ENCODE peak calls at places on chromosomes 1 and 21, in seven cellular contexts. G, V, T, I, O, Z and K are unnamed samples.

GRCh38 chr1:244952940-244953339 is 88.6 kb upstream of the HNRNPU start:
- DNase-seq in Z (no peak), O (no peak), T (peak; percentile 73), G (no peak), I (no peak), V (no peak), K (no peak)

GRCh38 chr1:187689137-187689536 is 860.4 kb downstream of the PLA2G4A start:
- DNase-seq in T (no peak), O (peak; percentile 85), G (no peak), I (no peak), V (no peak), Z (peak; percentile 66), K (no peak)

GRCh38 chr1:116284819-116285390 is 88.1 kb upstream of the ATP1A1 start:
- DNase-seq in T (no peak), I (no peak), G (no peak), Z (no peak), V (peak; percentile 66), O (no peak), K (no peak)

GRCh38 chr1:228869312-228869824 is 134.1 kb downstream of the RHOU start:
- DNase-seq in Z (no peak), G (no peak), T (no peak), O (no peak), V (no peak), I (no peak), K (no peak)

GRCh38 chr21:14833221-14833620 is 231.6 kb downstream of the NRIP1 start:
- DNase-seq in T (no peak), Z (no peak), I (no peak), O (no peak), G (no peak), V (no peak), K (no peak)

GRCh38 chr1:1344672-1345361 is 4.4 kb downstream of the DVL1 start:
- DNase-seq in G (no peak), V (no peak), Z (no peak), O (no peak), I (peak; percentile 56), T (peak; percentile 62), K (no peak)

GRCh38 chr1:94025383-94026340 is 95.3 kb downstream of the ABCA4 start:
- DNase-seq in T (no peak), O (peak; percentile 83), Z (peak; percentile 58), G (no peak), I (peak; percentile 48), V (no peak), K (no peak)

GRCh38 chr21:44437371-44437695 is 18.0 kb upstream of the LRRC3 start:
- DNase-seq in I (no peak), Z (no peak), O (no peak), G (no peak), V (no peak), T (no peak), K (no peak)

GRCh38 chr1:93753766-93754763 is 72.4 kb upstream of the BCAR3 start:
- DNase-seq in O (peak; percentile 80), V (no peak), G (no peak), I (no peak), T (no peak), Z (no peak), K (no peak)

GRCh38 chr1:47901001-47901575 is 96.1 kb downstream of the TRABD2B start:
- DNase-seq in G (no peak), I (no peak), O (no peak), T (no peak), Z (no peak), V (no peak), K (no peak)

GRCh38 chr1:41810446-41810845 is 108.3 kb downstream of the HIVEP3 start:
- DNase-seq in O (peak; percentile 41), I (peak; percentile 53), V (no peak), G (no peak), Z (no peak), T (no peak), K (no peak)

GRCh38 chr1:80444171-80444570 is 1356.6 kb upstream of the ADGRL2 start:
- DNase-seq in G (no peak), T (no peak), Z (no peak), I (no peak), V (no peak), O (no peak), K (no peak)

GRCh38 chr1:199956005-199956404 is 71.5 kb upstream of the NR5A2 start:
- DNase-seq in Z (no peak), T (peak; percentile 32), I (no peak), O (no peak), V (no peak), G (peak; percentile 35), K (no peak)

GRCh38 chr1:27391511-27392095 is 819 bp upstream of the GPR3 start:
- DNase-seq in V (no peak), T (peak; percentile 49), Z (peak; percentile 50), O (peak; percentile 47), G (peak; percentile 75), I (peak; percentile 64), K (no peak)

GRCh38 chr1:241611063-241611462 is 29.1 kb downstream of the CHML start:
- DNase-seq in T (no peak), O (peak; percentile 74), G (no peak), I (peak; percentile 61), V (no peak), Z (peak; percentile 17), K (no peak)

GRCh38 chr1:240808381-240808780 is 196.4 kb upstream of the GREM2 start:
- DNase-seq in G (no peak), Z (no peak), O (no peak), T (no peak), I (no peak), V (no peak), K (no peak)

GRCh38 chr1:180515857-180516388 is 13.5 kb upstream of the ACBD6 start:
- DNase-seq in G (no peak), O (peak; percentile 91), T (peak; percentile 62), V (no peak), Z (peak; percentile 73), I (peak; percentile 82), K (no peak)

GRCh38 chr21:44932366-44933181 is 7.3 kb upstream of the SLX9 start:
- DNase-seq in O (no peak), T (peak; percentile 47), Z (no peak), V (no peak), G (peak; percentile 96), I (peak; percentile 78), K (no peak)

GRCh38 chr1:171345536-171345935 is 31.6 kb downstream of the FMO4 start:
- DNase-seq in O (no peak), I (no peak), Z (no peak), V (no peak), G (no peak), T (no peak), K (no peak)

GRCh38 chr1:112133487-112133886 is 144.0 kb upstream of the KCND3 start:
- DNase-seq in Z (no peak), V (no peak), I (no peak), T (no peak), O (no peak), G (no peak), K (no peak)

GRCh38 chr1:7795406-7795805 is 11.3 kb downstream of the PER3 start:
- DNase-seq in T (no peak), Z (no peak), I (no peak), V (no peak), O (no peak), G (no peak), K (no peak)
- H3K36me3 ChIP-seq in T (peaks cover 18% of the 10 kb centered on the region), Z (no peaks in the 10 kb centered on the region), I (no peaks in the 10 kb centered on the region), V (peaks cover 97% of the 10 kb centered on the region), O (no peaks in the 10 kb centered on the region), G (peaks cover 24% of the 10 kb centered on the region), K (peaks cover 68% of the 10 kb centered on the region)

GRCh38 chr1:38835230-38835827 is 24.2 kb downstream of the RRAGC start:
- DNase-seq in T (peak; percentile 19), V (no peak), Z (peak; percentile 77), O (peak; percentile 77), I (peak; percentile 76), G (no peak), K (no peak)

GRCh38 chr1:38834221-38834782 is 25.3 kb downstream of the RRAGC start:
- DNase-seq in I (no peak), G (no peak), Z (no peak), V (no peak), O (no peak), T (no peak), K (no peak)

GRCh38 chr1:38840281-38840680 is 19.3 kb downstream of the RRAGC start:
- DNase-seq in T (no peak), G (no peak), V (no peak), Z (no peak), O (peak; percentile 55), I (no peak), K (no peak)

DNA sequence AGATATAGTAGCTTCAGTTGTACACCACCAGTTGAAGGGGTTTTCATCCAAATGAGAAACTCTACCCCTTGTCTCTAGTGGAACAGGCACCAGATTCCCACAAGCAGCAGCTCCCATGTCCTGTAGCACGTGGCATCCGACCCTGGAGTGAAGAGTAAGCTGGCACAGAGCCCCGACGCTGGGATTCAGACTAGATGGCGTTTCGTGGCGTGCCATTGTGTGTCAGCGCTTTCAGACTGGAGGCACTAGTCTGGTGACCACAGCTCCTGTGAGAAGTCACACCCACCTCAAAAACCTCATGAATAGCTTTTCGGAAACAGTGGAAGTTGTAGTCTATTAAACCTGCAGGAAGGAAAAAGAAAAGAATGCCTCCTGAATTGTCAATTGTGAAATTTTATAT is 20.2 kb downstream of the RRAGC start:
- DNase-seq in O (peak; percentile 40), G (no peak), V (no peak), Z (no peak), I (no peak), T (no peak), K (no peak)
- H3K4me3 ChIP-seq in O (no peak overlapping the region), G (no peak overlapping the region), V (no peak overlapping the region), Z (no peak overlapping the region), I (no peak overlapping the region), T (no peak overlapping the region), K (no peak overlapping the region)

DNA sequence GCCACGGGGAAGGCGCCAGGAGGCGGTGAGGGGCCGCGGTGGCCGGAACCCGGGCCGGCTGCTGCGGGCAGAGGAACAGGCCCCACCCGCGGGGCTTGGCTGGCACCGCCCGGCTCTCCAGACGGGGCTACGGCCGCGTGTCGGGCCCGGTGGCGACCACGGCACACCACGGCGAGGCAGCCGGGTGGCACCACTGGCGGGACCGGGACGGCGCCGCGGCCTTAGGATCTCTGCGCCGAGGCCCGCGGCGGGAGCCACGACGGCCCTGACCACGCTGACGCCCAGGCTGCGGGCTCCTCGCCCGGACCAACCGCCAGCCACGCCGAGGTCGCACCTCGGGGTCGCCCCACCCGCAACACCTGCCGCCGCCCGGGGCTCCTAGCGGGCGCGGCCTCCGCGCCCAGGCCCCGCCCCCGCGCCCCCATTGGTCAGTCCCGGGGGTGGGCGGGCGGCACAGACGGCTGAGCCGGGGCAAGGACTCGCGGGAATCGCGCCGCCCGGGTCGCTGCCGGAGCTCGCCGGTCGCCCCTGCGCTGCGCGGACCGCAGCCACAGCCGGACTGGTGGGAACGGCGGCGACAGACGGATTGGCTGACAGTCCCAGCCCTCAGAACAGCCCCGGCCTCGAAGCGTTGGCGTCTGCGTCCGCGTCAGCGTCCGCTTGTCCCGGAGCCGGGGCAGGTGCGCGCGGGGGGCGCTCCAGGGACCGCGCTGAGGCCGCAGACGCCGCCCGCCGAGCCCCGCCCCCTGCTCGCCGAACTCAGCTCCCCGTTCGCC is at the start of gene BMP8A:
- DNase-seq in G (peak; percentile 92), Z (peak; percentile 48), O (peak; percentile 65), V (no peak), I (peak; percentile 100), T (peak; percentile 83), K (no peak)
- TF ChIP-seq POLR2AphosphoS5 in G (no peak), Z (no peak), O (peak; percentile 19), V (no peak), I (no peak), T (peak; percentile 61), K (no peak)

DNA sequence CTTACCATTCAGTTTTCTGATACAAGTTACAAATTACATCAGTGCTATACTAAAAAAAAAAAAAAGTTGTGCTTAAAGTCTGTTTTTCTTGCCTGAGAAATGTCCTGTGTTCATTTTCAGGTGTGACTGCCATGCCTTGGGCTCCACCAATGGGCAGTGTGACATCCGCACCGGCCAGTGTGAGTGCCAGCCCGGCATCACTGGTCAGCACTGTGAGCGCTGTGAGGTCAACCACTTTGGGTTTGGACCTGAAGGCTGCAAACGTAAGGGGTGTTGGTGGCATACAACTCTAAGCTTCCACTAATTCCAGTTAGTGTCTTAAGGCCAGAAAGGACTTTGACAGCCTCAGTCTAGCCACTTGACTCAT is 60.1 kb upstream of the LAMC2 start:
- DNase-seq in T (no peak), G (no peak), V (no peak), Z (no peak), I (no peak), O (no peak), K (no peak)
- H3K36me3 ChIP-seq in T (peaks cover 22% of the 10 kb centered on the region), G (peaks cover 18% of the 10 kb centered on the region), V (peaks cover 100% of the 10 kb centered on the region), Z (no peaks in the 10 kb centered on the region), I (no peaks in the 10 kb centered on the region), O (peaks cover 30% of the 10 kb centered on the region), K (no peaks in the 10 kb centered on the region)